ENCODE peak calls at places on chromosomes 2 and 18, in nine cellular contexts. K is transverse colon, W is sigmoid colon, J is breast epithelium, B is spleen, C is H1, H is Panc1, P is HCT116, X is suprapubic skin. O is an unnamed sample.

GRCh38 chr2:234989183-234989701 is 37.4 kb downstream of the SH3BP4 start:
- DNase-seq in K (peak; percentile 93), W (peak; percentile 91), J (peak; percentile 82), B (no peak), C (no peak), H (no peak), P (no peak), X (peak; percentile 87), O (no peak)

GRCh38 chr2:73359915-73360697 is 25.5 kb upstream of the ALMS1 start:
- DNase-seq in K (no peak), W (no peak), J (no peak), B (no peak), C (no peak), H (no peak), P (no peak), X (no peak), O (peak; percentile 41)

GRCh38 chr2:232073031-232073430 is 111.5 kb downstream of the DIS3L2 start:
- DNase-seq in K (no peak), W (no peak), J (no peak), B (no peak), C (no peak), H (no peak), P (no peak), X (no peak), O (no peak)

GRCh38 chr2:155841442-155841841 is 491.1 kb downstream of the NR4A2 start:
- DNase-seq in K (no peak), W (no peak), J (no peak), B (no peak), C (no peak), H (no peak), P (no peak), X (no peak), O (peak; percentile 72)

GRCh38 chr2:206555721-206556120 is 86.6 kb upstream of the FAM237A start:
- DNase-seq in K (no peak), W (no peak), J (no peak), B (no peak), C (no peak), H (no peak), P (no peak), X (no peak), O (no peak)

GRCh38 chr2:50564781-50565180 is 467.2 kb downstream of the NRXN1 start:
- DNase-seq in K (no peak), W (no peak), J (no peak), B (no peak), C (no peak), H (no peak), P (no peak), X (no peak), O (no peak)

GRCh38 chr2:119435148-119435952 is 3.7 kb downstream of the TMEM37 start:
- DNase-seq in K (peak; percentile 64), W (no peak), J (no peak), B (no peak), C (no peak), H (no peak), P (no peak), X (no peak), O (no peak)

GRCh38 chr18:5057348-5058012 is 139.6 kb downstream of the AKAIN1 start:
- DNase-seq in K (peak; percentile 52), W (peak; percentile 69), J (no peak), B (no peak), C (peak; percentile 46), H (peak; percentile 24), P (peak; percentile 21), X (no peak), O (peak; percentile 89)

GRCh38 chr2:86695053-86695691 is 24.9 kb upstream of the RMND5A start:
- DNase-seq in K (peak; percentile 39), W (no peak), J (no peak), B (no peak), C (no peak), H (no peak), P (peak; percentile 85), X (no peak), O (no peak)

GRCh38 chr2:235024951-235025773 is 73.3 kb downstream of the SH3BP4 start:
- DNase-seq in K (no peak), W (peak; percentile 41), J (no peak), B (no peak), C (no peak), H (no peak), P (no peak), X (peak; percentile 55), O (no peak)

GRCh38 chr2:112793449-112793978 is 9.2 kb upstream of the IL1A start:
- DNase-seq in K (no peak), W (no peak), J (no peak), B (no peak), C (no peak), H (no peak), P (no peak), X (no peak), O (no peak)

GRCh38 chr2:173750332-173750731 is 214.8 kb downstream of the SP3 start:
- DNase-seq in K (no peak), W (no peak), J (no peak), B (no peak), C (no peak), H (no peak), P (no peak), X (no peak), O (peak; percentile 82)

GRCh38 chr2:85215074-85216050 is 82.2 kb downstream of the TCF7L1 start:
- DNase-seq in K (peak; percentile 12), W (no peak), J (no peak), B (no peak), C (no peak), H (no peak), P (no peak), X (peak; percentile 80), O (peak; percentile 56)

GRCh38 chr2:182072861-182073260 is 87.2 kb downstream of the PPP1R1C start:
- DNase-seq in K (no peak), W (no peak), J (no peak), B (no peak), C (no peak), H (no peak), P (no peak), X (no peak), O (no peak)

GRCh38 chr2:28661589-28662001 is 90.0 kb upstream of the PPP1CB start:
- DNase-seq in K (peak; percentile 75), W (peak; percentile 95), J (no peak), B (no peak), C (no peak), H (no peak), P (no peak), X (no peak), O (no peak)
- TF ChIP-seq POLR2AphosphoS5 in K (peak; percentile 89), W (peak; percentile 84), J (peak; percentile 86), B (peak; percentile 76), C (no peak), H (no peak), P (no peak), X (no peak), O (no peak)

GRCh38 chr2:159501743-159502142 is 114.6 kb downstream of the BAZ2B start:
- DNase-seq in K (no peak), W (no peak), J (no peak), B (no peak), C (no peak), H (no peak), P (no peak), X (no peak), O (no peak)

GRCh38 chr2:159497857-159498256 is 118.5 kb downstream of the BAZ2B start:
- DNase-seq in K (no peak), W (no peak), J (no peak), B (no peak), C (no peak), H (no peak), P (peak; percentile 13), X (no peak), O (no peak)

GRCh38 chr2:159497256-159497655 is 119.1 kb downstream of the BAZ2B start:
- DNase-seq in K (no peak), W (no peak), J (no peak), B (no peak), C (no peak), H (no peak), P (peak; percentile 82), X (no peak), O (no peak)
- TF ChIP-seq POLR2AphosphoS5 in K (peak; percentile 33), W (peak; percentile 25), J (no peak), B (peak; percentile 83), C (no peak), H (no peak), P (peak; percentile 50), X (no peak), O (no peak)

DNA sequence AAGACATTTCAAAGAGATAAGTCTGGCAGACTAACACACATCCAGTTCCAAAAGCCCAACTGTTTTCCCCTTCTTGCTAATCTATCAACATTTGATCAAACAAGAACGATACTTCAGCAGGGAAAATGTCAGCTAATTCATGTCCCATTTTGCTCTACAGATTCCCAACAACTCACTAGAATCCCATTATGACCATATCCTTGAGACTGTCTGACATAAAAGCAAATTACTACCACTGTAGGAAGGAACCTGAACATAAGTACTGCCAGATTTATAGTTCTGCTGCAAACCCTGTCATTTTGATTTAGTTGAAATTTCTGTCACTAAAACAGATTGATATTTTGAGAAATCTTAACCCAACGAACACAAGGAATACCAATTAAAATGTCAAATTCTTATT is 193.0 kb upstream of the REG3G start:
- DNase-seq in K (no peak), W (no peak), J (no peak), B (no peak), C (no peak), H (no peak), P (no peak), X (no peak), O (no peak)
- TF ChIP-seq POLR2AphosphoS5 in K (no peak), W (no peak), J (no peak), B (no peak), C (no peak), H (no peak), P (no peak), X (no peak), O (no peak)

DNA sequence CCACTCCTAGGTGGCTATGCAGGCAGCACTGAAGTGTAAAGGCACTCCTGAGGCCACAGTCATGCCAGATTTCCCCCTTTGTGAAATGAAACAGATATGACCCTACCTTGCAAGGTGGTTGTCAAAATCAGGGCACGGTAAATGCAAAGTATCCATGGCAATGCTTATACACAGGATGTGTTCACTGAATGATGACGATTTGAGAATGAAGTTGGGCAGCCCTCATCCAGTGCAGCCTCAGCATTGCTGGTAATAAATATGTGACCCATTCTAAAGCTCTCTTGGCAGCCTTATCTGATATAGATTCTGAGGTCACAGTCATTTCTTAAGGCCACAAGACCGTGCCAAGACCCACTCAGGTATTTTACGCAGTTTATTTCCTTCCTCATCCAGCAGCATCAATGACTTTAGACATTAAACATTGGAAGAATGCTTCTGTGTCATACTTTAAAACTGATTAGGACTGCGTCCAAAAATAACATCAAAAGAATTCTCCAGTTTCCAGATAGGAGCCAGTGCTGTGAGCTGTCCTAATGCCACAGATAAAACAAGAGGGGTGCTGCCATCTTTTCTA is 125.5 kb upstream of the SERTAD2 start:
- DNase-seq in K (no peak), W (no peak), J (no peak), B (no peak), C (no peak), H (no peak), P (no peak), X (no peak), O (no peak)
- TF ChIP-seq POLR2AphosphoS5 in K (no peak), W (no peak), J (no peak), B (no peak), C (no peak), H (no peak), P (no peak), X (no peak), O (no peak)

GRCh38 chr2:11539317-11540147 is 5.7 kb downstream of the GREB1 start:
- DNase-seq in K (peak; percentile 21), W (no peak), J (peak; percentile 76), B (no peak), C (no peak), H (no peak), P (no peak), X (no peak), O (peak; percentile 33)
- TF ChIP-seq POLR2AphosphoS5 in K (no peak), W (no peak), J (peak; percentile 35), B (no peak), C (no peak), H (no peak), P (no peak), X (no peak), O (no peak)